ENCODE peak calls at places on chromosomes 11 and 22, in nine cellular contexts. V, Q, U, X, B, M, S, R and K are unnamed samples.

GRCh38 chr11:122619757-122620156 is 35.8 kb upstream of the UBASH3B start:
- DNase-seq in S (no peak), Q (no peak), R (no peak), M (no peak), V (no peak), X (no peak), U (no peak), B (no peak), K (no peak)

GRCh38 chr11:19628018-19628417 is 84.6 kb upstream of the NAV2 start:
- DNase-seq in M (peak; percentile 90), U (peak; percentile 22), Q (no peak), S (peak; percentile 60), R (no peak), B (no peak), V (peak; percentile 46), X (no peak), K (peak; percentile 75)

GRCh38 chr11:536841-537621 is at the start of gene LRRC56:
- DNase-seq in Q (peak; percentile 81), X (peak; percentile 84), S (peak; percentile 61), R (peak; percentile 91), V (peak; percentile 89), B (peak; percentile 90), M (peak; percentile 87), U (peak; percentile 79), K (peak; percentile 49)

GRCh38 chr11:12862761-12863469 is 146.2 kb upstream of the RASSF10 start:
- DNase-seq in V (peak; percentile 25), B (no peak), X (no peak), S (peak; percentile 28), R (no peak), Q (no peak), U (peak; percentile 78), M (peak; percentile 93), K (peak; percentile 40)

GRCh38 chr11:45021001-45021400 is 70.3 kb upstream of the TP53I11 start:
- DNase-seq in B (no peak), U (no peak), X (no peak), S (peak; percentile 49), M (no peak), Q (no peak), R (no peak), V (no peak), K (no peak)

GRCh38 chr11:978073-978720 is 52.5 kb downstream of the AP2A2 start:
- DNase-seq in M (no peak), Q (no peak), S (no peak), R (no peak), B (no peak), V (no peak), X (no peak), U (no peak), K (no peak)

GRCh38 chr11:61752117-61752924 is at the start of gene MYRF:
- DNase-seq in S (peak; percentile 35), M (peak; percentile 58), V (peak; percentile 19), R (peak; percentile 56), U (no peak), Q (no peak), B (peak; percentile 88), X (peak; percentile 57), K (no peak)

GRCh38 chr11:70517996-70518907 is 119.9 kb downstream of the CTTN start:
- DNase-seq in R (no peak), B (peak; percentile 13), V (no peak), U (peak; percentile 11), M (peak; percentile 16), X (no peak), Q (no peak), S (no peak), K (no peak)

GRCh38 chr11:134727204-134727603 is 315.2 kb upstream of the B3GAT1 start:
- DNase-seq in X (no peak), V (no peak), R (no peak), B (no peak), Q (no peak), M (no peak), U (no peak), S (no peak), K (no peak)

GRCh38 chr11:92707173-92707619 is 262.3 kb upstream of the MTNR1B start:
- DNase-seq in X (no peak), S (no peak), Q (no peak), M (peak; percentile 6), B (no peak), U (no peak), V (peak; percentile 74), R (no peak), K (no peak)

GRCh38 chr11:93000511-93001476 is 31.3 kb downstream of the MTNR1B start:
- DNase-seq in V (no peak), Q (peak; percentile 10), U (peak; percentile 63), M (peak; percentile 64), S (no peak), X (no peak), R (no peak), B (no peak), K (no peak)

GRCh38 chr11:74570266-74571061 is 21.9 kb upstream of the POLD3 start:
- DNase-seq in Q (peak; percentile 57), X (peak; percentile 83), R (no peak), V (peak; percentile 47), U (peak; percentile 58), S (peak; percentile 34), M (peak; percentile 73), B (no peak), K (peak; percentile 30)

GRCh38 chr11:12731841-12732336 is 57.7 kb downstream of the TEAD1 start:
- DNase-seq in S (no peak), B (no peak), Q (no peak), X (no peak), V (no peak), R (no peak), M (peak; percentile 14), U (peak; percentile 37), K (no peak)

GRCh38 chr11:2300290-2300935 is 1.3 kb downstream of the C11orf21 start:
- DNase-seq in Q (no peak), R (no peak), V (no peak), S (no peak), X (no peak), M (no peak), U (no peak), B (peak; percentile 46), K (no peak)

GRCh38 chr11:33531743-33532181 is 168.9 kb downstream of the C11orf91 start:
- DNase-seq in V (no peak), S (peak; percentile 8), X (no peak), M (peak; percentile 54), U (peak; percentile 70), Q (no peak), B (no peak), R (no peak), K (no peak)

GRCh38 chr11:76240666-76241065 is 34.4 kb upstream of the WNT11 start:
- DNase-seq in X (no peak), M (no peak), B (peak; percentile 34), S (no peak), Q (no peak), U (no peak), R (no peak), V (no peak), K (no peak)

GRCh38 chr11:2259466-2259830 is 10.9 kb downstream of the ASCL2 start:
- DNase-seq in B (no peak), Q (no peak), V (peak; percentile 2), R (no peak), S (peak; percentile 3), U (no peak), X (no peak), M (no peak), K (no peak)

GRCh38 chr11:30018443-30018842 is 1.6 kb upstream of the KCNA4 start:
- DNase-seq in V (no peak), U (no peak), M (no peak), B (no peak), Q (no peak), X (no peak), S (no peak), R (no peak), K (no peak)

GRCh38 chr11:60982184-60982583 is 10.7 kb downstream of the CD6 start:
- DNase-seq in M (no peak), S (no peak), V (no peak), Q (no peak), B (no peak), R (no peak), U (no peak), X (no peak), K (no peak)

GRCh38 chr22:40509401-40510134 is 127.0 kb downstream of the MRTFA start:
- DNase-seq in Q (no peak), U (peak; percentile 79), B (no peak), S (peak; percentile 78), V (no peak), R (no peak), X (peak; percentile 47), M (peak; percentile 99), K (no peak)
- H3K36me3 ChIP-seq in Q (no peaks in the 10 kb centered on the region), U (peaks cover 2% of the 10 kb centered on the region), B (no peaks in the 10 kb centered on the region), S (no peaks in the 10 kb centered on the region), V (no peaks in the 10 kb centered on the region), R (peaks cover 3% of the 10 kb centered on the region), X (no peaks in the 10 kb centered on the region), M (no peaks in the 10 kb centered on the region), K (no peaks in the 10 kb centered on the region)

GRCh38 chr11:65412271-65413076 is 10.1 kb upstream of the NEAT1 start:
- DNase-seq in Q (no peak), S (no peak), V (no peak), X (no peak), B (peak; percentile 38), M (no peak), R (no peak), U (no peak), K (peak; percentile 13)
- H3K36me3 ChIP-seq in Q (peaks cover 2% of the 10 kb centered on the region), S (no peaks in the 10 kb centered on the region), V (no peaks in the 10 kb centered on the region), X (peaks cover 13% of the 10 kb centered on the region), B (peaks cover 56% of the 10 kb centered on the region), M (peaks cover 5% of the 10 kb centered on the region), R (peaks cover 26% of the 10 kb centered on the region), U (peaks cover 38% of the 10 kb centered on the region), K (peaks cover 6% of the 10 kb centered on the region)

GRCh38 chr11:65719887-65720236 is 736 bp downstream of the RNASEH2C start:
- DNase-seq in R (no peak), V (no peak), M (peak; percentile 69), Q (no peak), X (no peak), B (no peak), S (no peak), U (peak; percentile 29), K (no peak)
- H3K36me3 ChIP-seq in R (peaks cover 42% of the 10 kb centered on the region), V (peaks cover 16% of the 10 kb centered on the region), M (peaks cover 18% of the 10 kb centered on the region), Q (peaks cover 21% of the 10 kb centered on the region), X (peaks cover 30% of the 10 kb centered on the region), B (peaks cover 45% of the 10 kb centered on the region), S (peaks cover 4% of the 10 kb centered on the region), U (peaks cover 38% of the 10 kb centered on the region), K (peaks cover under 1% of the 10 kb centered on the region)

GRCh38 chr11:117172678-117173421 is 5.7 kb upstream of the SIDT2 start:
- DNase-seq in S (no peak), X (no peak), Q (no peak), U (peak; percentile 8), M (peak; percentile 87), V (no peak), R (no peak), B (no peak), K (no peak)

GRCh38 chr11:117176186-117176585 is 2.4 kb upstream of the SIDT2 start:
- DNase-seq in V (peak; percentile 85), X (peak; percentile 24), U (no peak), M (no peak), B (no peak), Q (no peak), S (no peak), R (no peak), K (no peak)

GRCh38 chr11:117175781-117176180 is 2.8 kb upstream of the SIDT2 start:
- DNase-seq in B (no peak), X (no peak), Q (no peak), M (peak; percentile 26), U (no peak), R (no peak), V (no peak), S (no peak), K (no peak)

GRCh38 chr11:117177534-117178209 is 871 bp upstream of the SIDT2 start:
- DNase-seq in M (no peak), R (no peak), U (no peak), Q (no peak), B (no peak), X (peak; percentile 72), S (no peak), V (no peak), K (no peak)

GRCh38 chr11:117175104-117175503 is 3.4 kb upstream of the SIDT2 start:
- DNase-seq in V (no peak), Q (no peak), R (no peak), X (no peak), M (no peak), S (no peak), U (no peak), B (no peak), K (no peak)
- H3K36me3 ChIP-seq in V (no peaks in the 10 kb centered on the region), Q (no peaks in the 10 kb centered on the region), R (no peaks in the 10 kb centered on the region), X (peaks cover under 1% of the 10 kb centered on the region), M (no peaks in the 10 kb centered on the region), S (no peaks in the 10 kb centered on the region), U (peaks cover 4% of the 10 kb centered on the region), B (peaks cover 9% of the 10 kb centered on the region), K (peaks cover 13% of the 10 kb centered on the region)